ENCODE peak calls at places on chromosomes 11 and 22, in four cellular contexts. D, H, J and V are unnamed samples. For H3K4me1, the result is how much of the 10 kb centered on the place peaks cover.

GRCh38 chr11:103987631-103988594 is 48.5 kb upstream of the DDI1 start:
- DNase-seq in D (no peak), J (no peak), H (no peak), V (no peak)

GRCh38 chr22:27408068-27408467 is 393.5 kb downstream of the MN1 start:
- DNase-seq in J (no peak), H (no peak), D (no peak), V (no peak)

GRCh38 chr11:127443297-127443696 is 442.7 kb upstream of the KIRREL3 start:
- DNase-seq in J (no peak), D (no peak), H (no peak), V (no peak)

GRCh38 chr22:46969961-46970360 is 207.5 kb downstream of the TBC1D22A start:
- DNase-seq in D (no peak), H (no peak), J (no peak), V (no peak)

GRCh38 chr22:46108564-46109473 is 41.5 kb upstream of the PPARA start:
- DNase-seq in H (peak), J (peak), D (peak), V (peak)

GRCh38 chr11:117986981-117987495 is 844 bp downstream of the IL10RA start:
- DNase-seq in H (no peak), D (no peak), J (peak), V (peak)

GRCh38 chr11:1676254-1676740 is 20.7 kb upstream of the KRTAP5-6 start:
- DNase-seq in J (no peak), D (no peak), H (no peak), V (no peak)

GRCh38 chr22:24076091-24076867 is 65.2 kb downstream of the CABIN1 start:
- DNase-seq in D (no peak), H (no peak), J (no peak), V (no peak)

GRCh38 chr11:126102436-126102894 is 39.8 kb upstream of the CDON start:
- DNase-seq in H (peak), J (peak), D (no peak), V (peak)

GRCh38 chr11:9533053-9533452 is 40.4 kb upstream of the WEE1 start:
- DNase-seq in H (no peak), D (no peak), J (no peak), V (no peak)

GRCh38 chr22:28600546-28601143 is 79.0 kb downstream of the TTC28 start:
- DNase-seq in H (no peak), D (no peak), J (no peak), V (peak)

GRCh38 chr22:50057292-50057867 is 718 bp downstream of the TTLL8 start:
- DNase-seq in J (no peak), D (no peak), H (no peak), V (no peak)

GRCh38 chr11:910044-910588 is 494 bp downstream of the CHID1 start:
- DNase-seq in D (no peak), H (no peak), J (no peak), V (no peak)

GRCh38 chr11:31809543-31809856 is 1.6 kb downstream of the PAX6 start:
- DNase-seq in H (no peak), D (no peak), J (no peak), V (no peak)

GRCh38 chr11:12705874-12706273 is 31.7 kb downstream of the TEAD1 start:
- DNase-seq in D (no peak), H (no peak), J (no peak), V (no peak)

DNA sequence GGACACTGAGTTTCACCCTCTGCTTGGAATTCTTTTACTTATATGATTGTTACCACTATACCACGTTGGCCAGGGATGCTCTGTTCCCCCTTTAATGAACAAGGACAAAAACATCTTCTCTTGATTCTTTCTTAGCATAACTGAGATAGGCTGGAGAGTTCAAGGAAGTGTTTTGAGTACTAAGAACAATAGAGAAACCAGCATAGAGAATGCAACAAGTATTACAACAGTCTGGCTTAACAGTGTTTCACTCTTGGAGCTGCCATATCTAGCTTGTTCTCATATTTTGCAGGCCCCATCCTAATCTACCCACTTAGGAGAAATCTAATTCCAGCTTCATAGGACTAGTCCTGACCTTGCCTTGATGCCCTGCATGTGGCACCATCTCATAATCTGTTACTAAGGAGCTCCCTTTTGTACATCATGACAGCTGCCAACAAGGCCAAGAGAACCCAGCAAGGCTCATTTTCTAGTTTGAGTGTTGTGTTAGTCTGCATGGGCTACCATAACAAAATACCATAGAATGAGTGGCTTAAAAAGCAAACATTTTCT is 37.6 kb downstream of the PACS1 start:
- DNase-seq in H (no peak), J (no peak), D (no peak), V (no peak)
- H3K4me1 ChIP-seq in H (under half), J (under half), D (under half), V (under half)

GRCh38 chr22:37311761-37312312 is 29.5 kb downstream of the CYTH4 start:
- DNase-seq in H (no peak), J (no peak), D (no peak), V (no peak)
- H3K4me1 ChIP-seq in H (under half), J (under half), D (under half), V (under half)

DNA sequence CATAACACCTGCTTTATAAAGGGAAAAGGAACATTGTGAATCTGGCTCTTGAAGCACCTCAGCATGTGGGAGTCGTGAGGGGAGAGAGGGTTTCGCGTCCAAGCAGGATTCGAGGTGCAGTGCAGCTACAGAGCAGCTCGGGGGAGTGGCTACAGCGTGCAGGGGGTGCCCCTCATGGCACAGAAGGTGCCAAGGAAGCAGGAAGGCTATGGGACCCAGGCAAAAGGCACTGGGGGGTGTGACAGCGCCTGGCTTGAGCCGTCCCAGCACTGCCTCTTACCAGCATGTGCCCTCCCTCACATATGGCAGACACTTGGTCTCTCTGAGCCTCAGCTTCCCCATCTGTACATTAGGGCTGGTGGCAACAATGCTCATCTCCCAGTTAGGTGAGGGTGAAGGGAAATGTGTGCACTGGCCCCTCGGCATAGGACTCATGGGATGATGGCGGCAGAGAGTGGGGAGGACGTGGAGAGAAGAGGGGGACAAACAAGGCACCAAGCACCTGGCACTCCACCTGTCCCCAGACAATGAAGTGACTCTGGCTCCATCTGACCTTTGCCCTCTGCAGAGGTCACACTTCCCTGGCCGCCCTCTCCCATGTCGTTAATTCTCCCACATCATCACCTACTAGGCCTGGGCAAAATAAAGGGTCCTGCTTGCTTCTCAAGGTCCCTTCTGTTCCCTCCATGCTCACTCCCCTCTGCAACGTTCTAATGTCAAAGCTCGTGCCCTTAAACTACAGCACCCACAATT is 10.4 kb downstream of the TNKS1BP1 start:
- DNase-seq in J (no peak), H (no peak), D (no peak), V (no peak)
- H3K4me1 ChIP-seq in J (under half), H (under half), D (half or more), V (under half)

GRCh38 chr22:39242809-39243442 is 1.9 kb downstream of the PDGFB start:
- DNase-seq in J (no peak), H (no peak), D (no peak), V (no peak)
- H3K4me1 ChIP-seq in J (under half), H (half or more), D (under half), V (under half)

GRCh38 chr11:6326303-6326702 is 6.0 kb upstream of the CAVIN3 start:
- DNase-seq in D (no peak), J (no peak), H (no peak), V (no peak)
- H3K4me1 ChIP-seq in D (under half), J (under half), H (under half), V (under half)

GRCh38 chr11:65379698-65380459 is 2.6 kb downstream of the SLC25A45 start:
- DNase-seq in D (no peak), H (no peak), J (no peak), V (no peak)

GRCh38 chr11:65380460-65381126 is 1.9 kb downstream of the SLC25A45 start:
- DNase-seq in H (peak), D (no peak), J (peak), V (peak)

GRCh38 chr11:65382036-65382803 is at the start of gene SLC25A45:
- DNase-seq in J (peak), H (peak), D (peak), V (peak)

GRCh38 chr11:65382804-65383368 is 440 bp upstream of the SLC25A45 start:
- DNase-seq in D (peak), J (peak), H (peak), V (peak)

DNA sequence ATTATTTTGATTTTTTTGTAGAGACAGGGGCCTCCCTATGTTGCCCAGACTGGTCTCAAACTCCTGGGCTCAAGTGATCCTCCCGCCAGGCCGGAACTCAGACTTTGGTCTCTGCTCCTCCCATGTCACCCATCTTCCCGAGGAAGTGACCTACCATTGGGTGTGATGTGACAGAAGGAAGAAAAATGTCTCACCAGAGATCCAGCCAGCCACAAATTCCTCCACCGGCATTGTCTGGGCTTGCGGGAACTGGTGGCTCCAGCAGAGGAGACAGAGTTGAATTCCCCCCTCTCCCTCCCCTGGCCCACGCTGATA is 768 bp downstream of the SLC25A45 start:
- DNase-seq in D (no peak), H (no peak), J (no peak), V (peak)
- H3K4me1 ChIP-seq in D (under half), H (under half), J (half or more), V (under half)

GRCh38 chr11:74909812-74910211 is 39.1 kb downstream of the XRRA1 start:
- DNase-seq in H (no peak), D (no peak), J (no peak), V (no peak)
- H3K4me1 ChIP-seq in H (under half), D (under half), J (under half), V (under half)